ENCODE peak calls at places on chromosome 4, in five cellular contexts. R is body of pancreas, U is SK-N-SH, G is HCT116, D is Karpas-422. S is an unnamed sample.

GRCh38 chr4:90960840-90961239 is 833.6 kb downstream of the CCSER1 start:
- DNase-seq in U (no peak), G (no peak), R (no peak), D (no peak), S (no peak)

GRCh38 chr4:3257125-3257690 is 8.2 kb downstream of the MSANTD1 start:
- DNase-seq in G (no peak), D (no peak), R (no peak), U (no peak), S (no peak)

GRCh38 chr4:2290974-2291704 is 29.2 kb upstream of the MXD4 start:
- DNase-seq in U (peak), R (peak), D (peak), G (no peak), S (no peak)

GRCh38 chr4:84652478-84652877 is 69.6 kb downstream of the CDS1 start:
- DNase-seq in D (no peak), U (no peak), G (no peak), R (no peak), S (no peak)

GRCh38 chr4:8419222-8420041 is 21.1 kb downstream of the ACOX3 start:
- DNase-seq in G (no peak), D (no peak), U (no peak), R (no peak), S (no peak)

GRCh38 chr4:145954924-145955339 is 16.3 kb upstream of the ZNF827 start:
- DNase-seq in R (peak), D (peak), U (no peak), G (peak), S (no peak)

GRCh38 chr4:60128916-60129315 is 1071.2 kb upstream of the ADGRL3 start:
- DNase-seq in U (no peak), D (no peak), R (no peak), G (no peak), S (no peak)

GRCh38 chr4:153651961-153652784 is 31.9 kb upstream of the TLR2 start:
- DNase-seq in U (no peak), D (no peak), R (peak), G (no peak), S (peak)

GRCh38 chr4:77443941-77444340 is 161.7 kb upstream of the CXCL13 start:
- DNase-seq in G (no peak), R (no peak), D (no peak), U (no peak), S (no peak)

GRCh38 chr4:17939061-17939460 is 82.5 kb downstream of the LCORL start:
- DNase-seq in U (no peak), D (no peak), G (no peak), R (no peak), S (no peak)

GRCh38 chr4:38692421-38692820 is 28.4 kb downstream of the KLF3 start:
- DNase-seq in D (no peak), G (no peak), R (no peak), U (no peak), S (no peak)

GRCh38 chr4:180717451-180717850 is 1525.8 kb upstream of the TENM3 start:
- DNase-seq in D (no peak), U (no peak), R (no peak), G (no peak), S (no peak)

GRCh38 chr4:153465583-153465921 is 608 bp upstream of the TMEM131L start:
- DNase-seq in R (peak), G (peak), U (peak), D (peak), S (peak)

GRCh38 chr4:77852892-77853495 is 9.6 kb upstream of the MRPL1 start:
- DNase-seq in U (no peak), D (no peak), G (no peak), R (peak), S (no peak)

GRCh38 chr4:35608205-35608604 is 636.1 kb downstream of the ARAP2 start:
- DNase-seq in U (no peak), G (no peak), R (no peak), D (no peak), S (no peak)

GRCh38 chr4:102642571-102643298 is 118.0 kb downstream of the MANBA start:
- DNase-seq in D (no peak), G (no peak), R (no peak), U (no peak), S (no peak)

GRCh38 chr4:146477054-146477453 is 44.7 kb downstream of the SLC10A7 start:
- DNase-seq in D (no peak), G (no peak), U (no peak), R (no peak), S (no peak)

GRCh38 chr4:94826206-94826605 is 68.5 kb downstream of the BMPR1B start:
- DNase-seq in D (no peak), R (no peak), G (no peak), U (no peak), S (no peak)

GRCh38 chr4:47623916-47624554 is 139.0 kb downstream of the ATP10D start:
- DNase-seq in G (no peak), R (no peak), D (no peak), U (no peak), S (no peak)

GRCh38 chr4:103030791-103031190 is 11.3 kb upstream of the SLC9B1 start:
- DNase-seq in D (no peak), G (no peak), U (no peak), R (no peak), S (no peak)

GRCh38 chr4:168832746-168833575 is 177.1 kb downstream of the CBR4 start:
- DNase-seq in D (no peak), R (no peak), G (no peak), U (peak), S (peak)

GRCh38 chr4:153758688-153759406 is 977 bp downstream of the RNF175 start:
- DNase-seq in U (no peak), G (no peak), D (no peak), R (no peak), S (no peak)

GRCh38 chr4:2036327-2036726 is 22.8 kb upstream of the NAT8L start:
- DNase-seq in G (no peak), D (peak), R (no peak), U (no peak), S (no peak)

GRCh38 chr4:52780627-52781354 is 29.6 kb upstream of the ERVMER34-1 start:
- DNase-seq in U (peak), G (peak), R (no peak), D (peak), S (no peak)

GRCh38 chr4:169241480-169241879 is 29.3 kb downstream of the SH3RF1 start:
- DNase-seq in G (no peak), D (no peak), R (no peak), U (no peak), S (no peak)

GRCh38 chr4:55447108-55447708 is 51.5 kb downstream of the TMEM165 start:
- DNase-seq in U (no peak), D (no peak), G (no peak), R (no peak), S (no peak)

GRCh38 chr4:76525751-76526150 is 90.7 kb downstream of the SHROOM3 start:
- DNase-seq in U (no peak), G (no peak), R (no peak), D (no peak), S (no peak)

GRCh38 chr4:123841431-123842121 is 445.0 kb downstream of the SPRY1 start:
- DNase-seq in R (no peak), G (no peak), D (no peak), U (no peak), S (no peak)

GRCh38 chr4:17301869-17302268 is 210.0 kb downstream of the QDPR start:
- DNase-seq in U (no peak), R (no peak), D (no peak), G (no peak), S (no peak)

GRCh38 chr4:52368895-52369294 is 290.2 kb downstream of the USP46 start:
- DNase-seq in G (no peak), R (no peak), D (peak), U (no peak), S (no peak)

GRCh38 chr4:41442818-41443217 is 95.1 kb upstream of the LIMCH1 start:
- DNase-seq in G (no peak), U (no peak), R (no peak), D (no peak), S (no peak)

GRCh38 chr4:124265701-124266100 is 446.8 kb downstream of the ANKRD50 start:
- DNase-seq in U (no peak), R (no peak), D (no peak), G (no peak), S (no peak)

GRCh38 chr4:139243448-139244365 is 36.3 kb downstream of the MGARP start:
- DNase-seq in R (peak), D (no peak), G (no peak), U (no peak), S (no peak)

GRCh38 chr4:75779059-75779757 is 54.8 kb downstream of the USO1 start:
- DNase-seq in R (no peak), G (no peak), U (no peak), D (no peak), S (no peak)

GRCh38 chr4:124111922-124112321 is 600.6 kb downstream of the ANKRD50 start:
- DNase-seq in U (peak), D (peak), R (peak), G (peak), S (peak)

GRCh38 chr4:725368-726234 is 20.0 kb downstream of the PCGF3 start:
- DNase-seq in U (no peak), R (no peak), G (no peak), D (no peak), S (no peak)

GRCh38 chr4:726816-727215 is 21.2 kb downstream of the PCGF3 start:
- DNase-seq in U (no peak), D (no peak), G (no peak), R (no peak), S (no peak)

GRCh38 chr4:724131-724530 is 18.5 kb downstream of the PCGF3 start:
- DNase-seq in U (no peak), R (no peak), D (no peak), G (no peak), S (no peak)

GRCh38 chr4:727576-727975 is 21.9 kb downstream of the PCGF3 start:
- DNase-seq in U (no peak), G (no peak), R (no peak), D (no peak), S (no peak)

DNA sequence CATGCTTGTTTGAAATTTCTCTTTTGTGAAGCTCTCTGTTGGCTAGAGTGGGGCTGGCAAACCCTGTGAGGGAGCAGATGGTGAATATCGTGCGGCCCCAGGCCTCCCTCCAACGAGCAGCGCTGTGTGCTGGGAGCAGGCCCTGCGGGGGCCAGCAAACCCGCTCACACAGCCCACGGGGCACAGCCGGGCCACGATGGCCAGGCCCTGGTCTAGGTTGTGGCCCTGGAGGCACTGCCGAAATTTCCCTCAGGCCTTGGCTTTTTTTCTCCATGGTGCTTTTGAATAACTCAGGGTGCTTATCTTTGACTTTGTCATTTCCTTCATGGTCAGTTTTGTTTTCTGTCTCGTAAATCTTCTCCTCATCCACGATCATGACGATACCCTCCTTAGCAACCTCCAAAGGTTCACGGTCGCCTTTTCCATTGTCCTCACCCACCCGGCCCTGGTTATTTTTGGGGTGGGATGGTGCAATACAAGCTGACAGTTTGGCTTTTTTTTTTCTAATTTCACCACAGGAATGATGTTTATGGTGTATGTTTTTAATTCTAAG is 20.7 kb downstream of the PCGF3 start:
- DNase-seq in D (no peak), R (no peak), G (no peak), U (no peak), S (no peak)
- H3K27ac ChIP-seq in D (no peak), R (no peak), G (no peak), U (no peak), S (peak)

GRCh38 chr4:56743550-56743949 is 62.5 kb upstream of the HOPX start:
- DNase-seq in U (peak), D (no peak), G (no peak), R (no peak), S (no peak)

GRCh38 chr4:56745082-56745481 is 64.0 kb upstream of the HOPX start:
- DNase-seq in D (no peak), R (no peak), U (no peak), G (no peak), S (no peak)

GRCh38 chr4:56741595-56741994 is 60.5 kb upstream of the HOPX start:
- DNase-seq in G (no peak), R (no peak), D (no peak), U (no peak), S (no peak)

GRCh38 chr4:56744030-56744429 is 62.9 kb upstream of the HOPX start:
- DNase-seq in G (no peak), D (no peak), U (no peak), R (no peak), S (no peak)

DNA sequence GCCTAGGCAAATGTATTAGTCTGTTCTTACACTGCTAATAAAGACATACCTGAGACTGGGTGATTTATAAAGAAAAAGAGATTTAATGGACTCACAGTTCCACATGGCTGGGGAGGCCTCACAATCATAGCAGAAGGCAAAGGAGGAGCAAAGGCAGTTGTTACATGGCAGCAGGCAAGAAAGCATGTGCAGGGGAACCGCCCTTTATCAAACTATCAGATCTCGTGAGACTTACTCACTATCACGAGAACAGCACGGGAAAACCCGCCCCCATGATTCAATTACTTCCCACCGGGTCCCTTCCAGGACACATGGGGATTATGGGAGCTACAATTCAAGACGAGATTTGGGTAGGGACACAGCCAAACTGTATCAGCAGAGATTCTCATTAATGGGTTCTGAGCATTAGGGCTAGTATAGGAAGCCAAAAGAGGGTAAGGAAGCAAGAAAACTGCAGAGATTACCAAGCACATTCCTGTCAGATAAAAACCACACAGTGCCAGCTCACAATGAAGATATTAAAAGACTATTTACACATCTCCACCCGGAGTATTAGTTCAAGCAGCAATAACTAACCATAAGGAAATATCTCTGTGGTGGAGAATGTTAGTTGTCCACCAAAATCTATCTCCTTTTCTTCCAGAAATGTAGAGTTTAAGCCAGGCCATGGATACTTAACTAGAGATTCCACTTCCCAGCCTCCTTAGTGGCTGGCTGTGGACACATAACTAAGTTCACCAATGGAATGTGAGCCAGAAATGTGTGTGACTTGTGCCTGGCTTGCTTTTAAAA is 61.2 kb upstream of the HOPX start:
- DNase-seq in R (no peak), G (no peak), D (no peak), U (no peak), S (no peak)
- H3K27ac ChIP-seq in R (no peak), G (no peak), D (no peak), U (no peak), S (no peak)

GRCh38 chr4:48706741-48707140 is 73.3 kb downstream of the FRYL start:
- DNase-seq in G (no peak), U (no peak), R (no peak), D (no peak), S (no peak)

GRCh38 chr4:48710446-48711209 is 69.5 kb downstream of the FRYL start:
- DNase-seq in G (no peak), U (no peak), D (no peak), R (no peak), S (no peak)

GRCh38 chr4:48708610-48709009 is 71.5 kb downstream of the FRYL start:
- DNase-seq in U (no peak), D (no peak), R (no peak), G (no peak), S (no peak)

GRCh38 chr4:48705609-48706008 is 74.5 kb downstream of the FRYL start:
- DNase-seq in U (no peak), R (no peak), D (no peak), G (no peak), S (no peak)

DNA sequence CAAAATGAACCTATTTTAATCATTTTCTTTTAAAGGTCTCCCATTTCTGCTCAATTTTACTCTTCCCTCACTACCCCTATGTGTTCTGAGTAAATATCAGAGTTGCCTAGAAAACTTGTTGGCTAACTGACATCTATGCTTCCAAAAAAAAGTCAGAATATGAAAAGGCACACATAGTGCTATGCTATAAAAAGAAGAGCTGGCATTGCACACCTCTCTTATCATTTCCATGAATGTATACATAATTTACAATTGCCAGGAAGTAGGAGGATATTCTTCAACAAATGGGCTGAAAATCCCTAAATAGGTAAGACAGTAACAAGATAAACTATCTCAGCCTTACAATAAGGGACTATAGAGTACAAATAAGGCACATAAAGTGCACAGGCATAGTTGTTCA is 70.2 kb downstream of the FRYL start:
- DNase-seq in U (no peak), G (no peak), D (no peak), R (no peak), S (no peak)
- H3K27ac ChIP-seq in U (no peak), G (no peak), D (no peak), R (no peak), S (no peak)

GRCh38 chr4:107858158-107858742 is 33.5 kb downstream of the SGMS2 start:
- DNase-seq in D (no peak), U (no peak), R (no peak), G (no peak), S (no peak)
- H3K27ac ChIP-seq in D (no peak), U (no peak), R (no peak), G (no peak), S (no peak)

GRCh38 chr4:5052424-5052702 is 1.1 kb downstream of the STK32B start:
- DNase-seq in R (no peak), D (no peak), G (no peak), U (no peak), S (no peak)

GRCh38 chr4:5051692-5052423 is 578 bp downstream of the STK32B start:
- DNase-seq in D (no peak), U (no peak), R (no peak), G (no peak), S (no peak)

GRCh38 chr4:5050520-5050955 is 742 bp upstream of the STK32B start:
- DNase-seq in U (peak), G (peak), D (peak), R (peak), S (peak)

GRCh38 chr4:5052726-5053425 is 1.6 kb downstream of the STK32B start:
- DNase-seq in G (no peak), R (no peak), U (no peak), D (no peak), S (no peak)

DNA sequence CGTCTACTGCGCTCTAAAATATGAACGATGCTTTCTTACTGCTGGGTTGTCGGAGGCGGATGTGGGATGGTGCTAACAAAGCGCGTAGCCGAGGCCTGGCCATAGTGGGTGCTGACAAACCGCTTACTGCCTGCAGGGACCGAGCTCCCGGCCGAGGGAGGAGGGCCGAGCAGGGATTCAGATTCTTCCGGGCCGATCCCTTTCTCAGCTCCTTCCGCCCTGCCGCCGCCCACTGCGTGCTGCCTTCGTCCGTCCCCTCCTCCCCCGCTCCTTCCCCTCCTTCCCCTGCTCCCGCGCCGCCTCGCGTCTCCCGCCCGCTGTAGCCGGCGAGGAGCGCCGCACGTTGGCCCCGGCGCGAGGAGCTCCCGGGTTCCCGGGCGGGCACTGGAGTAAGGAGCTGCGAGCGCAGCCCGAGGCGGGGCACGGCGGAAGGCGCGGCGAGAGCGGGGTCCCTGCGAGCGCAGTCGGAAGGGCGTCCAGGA is at the start of gene STK32B:
- DNase-seq in D (no peak), R (peak), U (peak), G (no peak), S (no peak)
- H3K27ac ChIP-seq in D (no peak), R (no peak), U (no peak), G (no peak), S (peak)

GRCh38 chr4:105281016-105281415 is 134.3 kb downstream of the TET2 start:
- DNase-seq in D (no peak), G (no peak), R (peak), U (no peak), S (no peak)
- H3K27ac ChIP-seq in D (no peak), G (no peak), R (no peak), U (no peak), S (no peak)

DNA sequence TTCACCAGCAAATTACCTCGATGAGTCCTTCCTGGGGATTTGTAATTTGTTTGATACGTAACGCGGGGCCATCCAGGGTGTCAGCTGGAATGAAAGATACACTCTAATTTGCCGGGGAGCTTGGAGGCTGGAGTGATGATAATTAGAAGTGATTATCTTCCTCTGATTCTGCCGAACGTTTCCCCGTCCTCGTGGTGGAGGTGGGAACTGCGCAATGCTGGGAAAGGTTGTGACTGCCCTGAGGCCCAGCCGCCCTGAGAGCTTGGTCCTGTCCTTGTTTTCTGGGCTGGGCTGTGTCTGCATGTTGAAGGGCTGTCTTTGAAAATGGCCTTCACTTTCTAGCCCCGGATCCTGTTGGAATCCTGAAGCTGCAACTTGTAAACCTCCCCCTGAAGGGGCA is 48.0 kb downstream of the SORCS2 start:
- DNase-seq in G (no peak), U (peak), D (no peak), R (no peak), S (no peak)
- H3K27ac ChIP-seq in G (no peak), U (no peak), D (no peak), R (no peak), S (no peak)